ENCODE peak calls at places on chromosomes 2 and 18, in eight cellular contexts. D, S, W, K, C, Q, X and P are unnamed samples. For H3K9me3, the result is how much of the 10 kb centered on the place peaks cover.

GRCh38 chr2:161204846-161205245 is 44.6 kb downstream of the TANK start:
- DNase-seq in D (no peak), S (no peak), W (no peak), K (no peak), C (no peak), Q (peak), X (no peak), P (no peak)

GRCh38 chr2:180960982-180961381 is 19.4 kb upstream of the UBE2E3 start:
- DNase-seq in D (no peak), S (no peak), W (no peak), K (no peak), C (no peak), Q (no peak), X (no peak), P (no peak)

GRCh38 chr18:52046842-52047241 is 293.2 kb upstream of the DCC start:
- DNase-seq in D (no peak), S (no peak), W (no peak), K (no peak), C (no peak), Q (no peak), X (no peak), P (no peak)

GRCh38 chr2:45891719-45892118 is 240.2 kb downstream of the PRKCE start:
- DNase-seq in D (no peak), S (no peak), W (no peak), K (no peak), C (no peak), Q (no peak), X (no peak), P (no peak)

GRCh38 chr2:189222440-189222839 is 42.9 kb upstream of the COL5A2 start:
- DNase-seq in D (peak), S (no peak), W (no peak), K (no peak), C (peak), Q (no peak), X (peak), P (no peak)

GRCh38 chr2:241574911-241575623 is 16.5 kb downstream of the BOK start:
- DNase-seq in D (no peak), S (no peak), W (peak), K (no peak), C (no peak), Q (no peak), X (no peak), P (no peak)

GRCh38 chr2:25650249-25650648 is 23.1 kb downstream of the DTNB start:
- DNase-seq in D (no peak), S (no peak), W (no peak), K (no peak), C (no peak), Q (no peak), X (no peak), P (no peak)

GRCh38 chr2:72108121-72108520 is 39.5 kb downstream of the CYP26B1 start:
- DNase-seq in D (no peak), S (no peak), W (no peak), K (no peak), C (no peak), Q (no peak), X (no peak), P (no peak)

DNA sequence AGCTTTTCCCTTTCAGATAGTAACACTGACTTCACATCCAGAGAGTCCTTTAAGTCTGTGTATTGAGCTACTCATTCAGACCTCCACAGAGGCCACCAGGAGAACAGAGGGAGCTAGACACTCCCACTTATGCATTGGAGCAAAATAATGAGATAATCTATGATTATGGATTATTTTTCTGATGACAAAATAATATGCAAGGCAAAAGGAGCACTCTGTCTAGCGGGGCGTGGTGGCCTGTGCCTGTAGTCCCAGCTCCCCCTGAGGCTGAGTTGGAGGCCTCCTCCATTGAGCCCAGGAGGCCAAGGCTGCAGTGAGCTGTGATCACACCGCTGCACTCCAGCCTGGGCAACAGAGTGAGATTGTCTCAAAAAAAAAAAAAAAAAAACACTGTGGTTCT is 1.7 kb upstream of the ROCK2 start:
- DNase-seq in D (no peak), S (no peak), W (no peak), K (no peak), C (no peak), Q (no peak), X (no peak), P (no peak)
- H3K4me3 ChIP-seq in D (no peak), S (no peak), W (no peak), K (no peak), C (no peak), Q (no peak), X (no peak), P (no peak)

GRCh38 chr2:233849607-233850271 is 4.6 kb downstream of the HJURP start:
- DNase-seq in D (no peak), S (no peak), W (no peak), K (no peak), C (no peak), Q (no peak), X (no peak), P (no peak)

GRCh38 chr2:233850745-233851144 is 3.6 kb downstream of the HJURP start:
- DNase-seq in D (no peak), S (no peak), W (no peak), K (no peak), C (no peak), Q (no peak), X (no peak), P (no peak)

GRCh38 chr2:233852056-233852455 is 2.3 kb downstream of the HJURP start:
- DNase-seq in D (no peak), S (no peak), W (no peak), K (no peak), C (no peak), Q (no peak), X (no peak), P (no peak)

GRCh38 chr2:233853353-233853752 is 982 bp downstream of the HJURP start:
- DNase-seq in D (no peak), S (no peak), W (no peak), K (no peak), C (no peak), Q (no peak), X (no peak), P (no peak)

DNA sequence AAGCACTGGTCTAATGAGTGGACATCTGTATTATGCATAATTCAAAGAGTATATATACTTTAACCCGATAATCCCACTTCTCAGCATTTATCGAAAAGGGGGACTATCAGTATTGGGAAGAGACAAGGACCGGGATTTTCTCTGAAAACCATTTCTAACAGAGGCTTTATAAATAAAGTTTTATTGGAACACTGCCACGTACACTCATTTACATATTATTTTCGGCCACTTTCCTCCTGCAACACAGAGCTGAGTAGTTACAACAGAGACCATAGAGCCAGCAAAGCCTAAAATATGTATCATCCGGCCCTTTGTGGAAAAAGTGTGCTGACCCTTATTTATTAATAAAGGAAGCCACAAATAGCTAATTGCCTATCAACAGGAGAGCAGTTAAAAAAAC is 3.2 kb downstream of the HJURP start:
- DNase-seq in D (no peak), S (no peak), W (no peak), K (no peak), C (no peak), Q (no peak), X (no peak), P (no peak)
- H3K9me3 ChIP-seq in D (under half), S (under half), W (under half), K (under half), C (under half), Q (under half), X (under half), P (under half)

DNA sequence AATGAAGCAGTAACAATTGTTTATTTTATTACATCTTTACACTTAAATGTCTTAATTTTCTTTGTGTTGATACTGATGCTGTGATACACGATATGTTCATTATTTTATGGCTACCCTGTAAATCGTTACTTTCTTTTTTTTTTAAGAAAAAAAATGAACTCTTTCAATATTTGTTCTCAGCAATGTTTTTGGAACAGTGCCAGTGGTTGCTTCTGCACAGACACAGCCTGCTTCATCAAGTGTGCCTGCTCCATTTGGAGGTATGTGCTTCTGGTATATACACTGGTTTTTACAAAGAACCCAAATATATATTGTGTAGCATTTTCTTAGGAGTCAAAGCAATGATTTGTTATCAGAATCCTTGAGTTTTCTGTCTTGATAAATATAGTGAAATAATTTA is 62.2 kb upstream of the SCYGR2 start:
- DNase-seq in D (no peak), S (no peak), W (no peak), K (no peak), C (no peak), Q (no peak), X (no peak), P (no peak)
- H3K27ac ChIP-seq in D (no peak), S (no peak), W (no peak), K (no peak), C (no peak), Q (no peak), X (no peak), P (no peak)

GRCh38 chr18:9477509-9477908 is 2.2 kb downstream of the RALBP1 start:
- DNase-seq in D (no peak), S (no peak), W (no peak), K (no peak), C (no peak), Q (no peak), X (no peak), P (no peak)
- H3K4me3 ChIP-seq in D (no peak), S (no peak), W (no peak), K (no peak), C (no peak), Q (no peak), X (no peak), P (no peak)

DNA sequence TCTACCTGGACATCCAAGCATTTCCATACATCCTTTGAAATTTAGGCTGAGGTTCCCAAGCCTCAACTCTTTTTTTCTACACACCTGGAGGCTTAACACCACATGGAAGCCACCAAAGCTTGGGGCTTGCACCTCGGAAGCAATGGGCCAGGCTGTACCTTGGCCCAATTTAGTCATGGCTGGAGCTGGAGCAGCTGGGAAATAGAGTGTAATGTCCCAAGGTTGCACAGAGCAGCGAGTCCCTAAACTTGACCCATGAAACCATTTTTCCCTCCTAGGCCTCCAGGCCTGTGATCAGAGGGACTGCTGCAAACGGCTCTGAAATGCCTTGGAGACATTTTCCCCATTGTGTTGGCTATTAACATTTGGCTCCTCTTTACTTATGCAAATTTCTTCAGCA is 1574.3 kb upstream of the ZEB2 start:
- DNase-seq in D (no peak), S (no peak), W (no peak), K (no peak), C (no peak), Q (no peak), X (no peak), P (no peak)
- H3K9me3 ChIP-seq in D (under half), S (under half), W (under half), K (under half), C (under half), Q (under half), X (under half), P (under half)

DNA sequence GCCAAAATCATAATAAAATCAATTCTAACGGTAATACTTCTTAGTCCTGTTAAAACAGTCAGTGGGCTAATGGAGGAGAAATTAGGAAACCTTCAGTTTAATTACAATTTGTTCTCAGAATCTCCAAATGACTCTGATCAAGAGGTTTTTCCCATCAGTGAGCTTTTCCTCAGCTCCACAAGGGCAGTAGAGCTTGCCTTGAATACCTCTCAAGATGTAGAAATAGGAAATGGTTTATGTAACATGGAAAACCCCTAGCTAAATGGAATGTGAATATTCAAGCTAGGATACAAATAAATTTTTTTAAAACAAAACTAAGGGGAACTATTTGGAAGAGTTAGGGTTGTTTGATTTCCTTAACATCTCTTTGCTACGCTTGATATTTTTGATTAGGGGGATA is 87.5 kb downstream of the PLEKHM3 start:
- DNase-seq in D (no peak), S (no peak), W (no peak), K (no peak), C (no peak), Q (no peak), X (no peak), P (no peak)
- H3K27ac ChIP-seq in D (no peak), S (no peak), W (peak), K (no peak), C (no peak), Q (no peak), X (no peak), P (peak)

DNA sequence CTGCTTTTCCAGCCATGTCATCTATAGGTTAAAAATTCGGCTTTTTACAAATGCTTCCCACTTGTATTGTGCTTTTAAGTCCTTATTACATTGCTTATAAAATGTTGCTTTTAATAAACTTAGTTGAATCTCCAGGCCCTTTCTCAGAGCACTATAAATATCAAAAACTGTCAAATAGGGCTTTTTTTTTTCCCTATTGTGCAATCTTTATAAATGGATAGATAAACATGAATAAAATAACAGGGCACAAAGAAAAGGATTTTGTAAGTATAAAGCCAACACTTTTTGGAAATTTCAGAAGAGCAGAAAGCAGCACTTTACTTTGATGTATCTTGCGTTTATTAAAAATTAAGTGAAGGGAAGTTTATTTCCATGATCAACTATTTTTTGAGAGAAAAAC is 107.5 kb upstream of the CDCA7 start:
- DNase-seq in D (no peak), S (no peak), W (no peak), K (no peak), C (no peak), Q (no peak), X (no peak), P (no peak)
- H3K4me3 ChIP-seq in D (no peak), S (no peak), W (no peak), K (no peak), C (no peak), Q (no peak), X (no peak), P (no peak)

GRCh38 chr2:107570876-107571275 is 255.8 kb upstream of the RGPD4 start:
- DNase-seq in D (no peak), S (no peak), W (no peak), K (no peak), C (no peak), Q (no peak), X (no peak), P (no peak)
- H3K9me3 ChIP-seq in D (under half), S (under half), W (under half), K (under half), C (under half), Q (under half), X (under half), P (under half)